ENCODE peak calls at places on chromosome 10, in ten cellular contexts. F, T, U, Y, S, R, V, I, B and X are unnamed samples.

GRCh38 chr10:21238044-21238443 is 287.4 kb downstream of the SKIDA1 start:
- DNase-seq in U (no peak), I (no peak), S (no peak), F (no peak), T (peak), R (no peak), Y (no peak), B (no peak), V (no peak), X (peak)

GRCh38 chr10:107971411-107971810 is 806.9 kb upstream of the SORCS1 start:
- DNase-seq in R (peak), U (no peak), S (peak), Y (no peak), F (peak), T (no peak), B (no peak), V (no peak), I (no peak), X (peak)

GRCh38 chr10:73627300-73627699 is 14.0 kb downstream of the MYOZ1 start:
- DNase-seq in T (no peak), B (peak), V (no peak), F (no peak), R (no peak), Y (no peak), U (no peak), S (no peak), I (no peak), X (no peak)

GRCh38 chr10:34723746-34724145 is 91.3 kb downstream of the PARD3 start:
- DNase-seq in R (peak), S (peak), F (peak), Y (peak), U (no peak), V (peak), B (no peak), I (peak), T (no peak), X (peak)

GRCh38 chr10:380313-380955 is 245.2 kb downstream of the ZMYND11 start:
- DNase-seq in V (no peak), T (no peak), I (no peak), F (no peak), B (peak), U (no peak), Y (no peak), R (peak), S (peak), X (no peak)

GRCh38 chr10:89134963-89135362 is 72.2 kb downstream of the CH25H start:
- DNase-seq in U (no peak), V (no peak), R (no peak), S (no peak), F (no peak), B (no peak), I (no peak), T (no peak), Y (no peak), X (no peak)

GRCh38 chr10:126062132-126063032 is 166.0 kb downstream of the FANK1 start:
- DNase-seq in S (peak), Y (peak), B (peak), T (peak), R (peak), U (peak), I (peak), V (peak), F (peak), X (peak)

GRCh38 chr10:3102721-3103410 is 35.5 kb downstream of the PFKP start:
- DNase-seq in U (no peak), S (peak), Y (no peak), V (no peak), T (no peak), F (peak), I (no peak), R (peak), B (peak), X (peak)

GRCh38 chr10:63630928-63631685 is 109.9 kb downstream of the REEP3 start:
- DNase-seq in S (peak), V (no peak), U (peak), F (peak), R (peak), Y (no peak), B (no peak), I (no peak), T (no peak), X (no peak)

GRCh38 chr10:122142652-122143237 is 128.4 kb upstream of the BTBD16 start:
- DNase-seq in Y (peak), U (no peak), T (no peak), R (no peak), B (no peak), V (no peak), S (no peak), I (no peak), F (no peak), X (no peak)

GRCh38 chr10:130847170-130847569 is 464.4 kb downstream of the TCERG1L start:
- DNase-seq in U (no peak), S (no peak), T (no peak), R (no peak), I (no peak), Y (no peak), B (no peak), V (no peak), F (no peak), X (no peak)

GRCh38 chr10:130848855-130849254 is 462.7 kb downstream of the TCERG1L start:
- DNase-seq in T (no peak), B (no peak), V (no peak), S (no peak), F (no peak), I (no peak), Y (no peak), R (no peak), U (no peak), X (no peak)

GRCh38 chr10:130843051-130843653 is 468.4 kb downstream of the TCERG1L start:
- DNase-seq in S (no peak), Y (no peak), T (no peak), R (no peak), B (no peak), U (no peak), F (no peak), I (no peak), V (no peak), X (no peak)

GRCh38 chr10:130844264-130844761 is 467.2 kb downstream of the TCERG1L start:
- DNase-seq in T (no peak), B (no peak), F (no peak), V (no peak), I (no peak), U (no peak), Y (no peak), R (no peak), S (no peak), X (no peak)
- H3K4me3 ChIP-seq in T (no peak), B (no peak), F (no peak), V (no peak), I (no peak), U (no peak), Y (no peak), R (no peak), S (no peak), X (no peak)

GRCh38 chr10:33139191-33139646 is 181.2 kb upstream of the ITGB1 start:
- DNase-seq in I (no peak), B (no peak), Y (no peak), V (no peak), F (no peak), T (no peak), S (no peak), U (no peak), R (no peak), X (peak)
- TF ChIP-seq CTCF in I (no peak), B (no peak), Y (no peak), V (no peak), F (no peak), T (no peak), S (no peak), U (no peak), R (no peak), X (no peak)

DNA sequence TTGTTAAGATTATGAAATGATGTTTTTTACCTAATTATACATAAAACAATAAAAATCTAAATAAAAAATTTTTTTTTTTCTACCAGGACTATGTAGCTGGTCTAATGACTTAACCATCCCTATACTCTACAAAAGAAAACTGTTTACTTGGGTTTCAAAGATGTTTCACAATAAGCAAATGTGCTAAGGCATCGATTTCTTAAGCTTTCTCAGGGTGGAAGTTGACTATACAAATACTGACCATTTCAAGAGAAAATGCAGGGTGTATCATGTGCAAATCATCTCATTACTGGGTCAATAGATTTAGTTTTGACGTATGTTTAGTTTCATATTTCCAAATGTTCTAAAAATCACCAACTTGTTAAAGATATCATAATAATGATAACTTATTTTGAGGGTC is 7.6 kb downstream of the NRP1 start:
- DNase-seq in S (no peak), R (peak), F (no peak), V (no peak), T (no peak), B (no peak), Y (no peak), I (no peak), U (no peak), X (no peak)
- H3K4me3 ChIP-seq in S (no peak), R (peak), F (no peak), V (no peak), T (no peak), B (no peak), Y (no peak), I (no peak), U (no peak), X (no peak)

GRCh38 chr10:97643586-97643985 is 3.1 kb downstream of the PI4K2A start:
- DNase-seq in U (no peak), I (no peak), Y (no peak), F (no peak), B (no peak), V (no peak), S (no peak), T (no peak), R (no peak), X (no peak)

GRCh38 chr10:97644961-97645360 is 4.5 kb downstream of the PI4K2A start:
- DNase-seq in R (no peak), T (no peak), F (no peak), S (no peak), V (no peak), B (no peak), I (no peak), U (no peak), Y (no peak), X (no peak)

GRCh38 chr10:97640868-97641811 is 669 bp downstream of the PI4K2A start:
- DNase-seq in V (peak), T (no peak), B (peak), I (peak), U (no peak), Y (peak), F (peak), S (peak), R (peak), X (no peak)

GRCh38 chr10:97635577-97635976 is 2.3 kb upstream of the MORN4 start:
- DNase-seq in I (no peak), F (no peak), S (no peak), V (no peak), R (no peak), Y (no peak), B (no peak), T (no peak), U (no peak), X (no peak)

GRCh38 chr10:97640174-97640867 is at the start of gene PI4K2A:
- DNase-seq in Y (peak), R (peak), V (peak), T (peak), B (peak), U (peak), S (peak), F (peak), I (peak), X (peak)
- TF ChIP-seq CTCF in Y (no peak), R (no peak), V (no peak), T (no peak), B (no peak), U (no peak), S (no peak), F (no peak), I (no peak), X (no peak)

GRCh38 chr10:7486533-7486932 is 75.7 kb upstream of the SFMBT2 start:
- DNase-seq in I (no peak), U (no peak), Y (no peak), S (no peak), R (no peak), T (no peak), F (no peak), B (no peak), V (no peak), X (no peak)

GRCh38 chr10:7484456-7485266 is 73.8 kb upstream of the SFMBT2 start:
- DNase-seq in I (no peak), S (no peak), F (no peak), T (no peak), R (no peak), U (no peak), Y (no peak), B (no peak), V (no peak), X (no peak)

GRCh38 chr10:7483848-7484247 is 73.0 kb upstream of the SFMBT2 start:
- DNase-seq in U (no peak), I (no peak), B (no peak), T (no peak), S (no peak), V (no peak), Y (no peak), R (no peak), F (no peak), X (no peak)

GRCh38 chr10:7482992-7483391 is 72.2 kb upstream of the SFMBT2 start:
- DNase-seq in I (no peak), Y (no peak), V (no peak), B (no peak), R (no peak), F (no peak), T (no peak), S (no peak), U (no peak), X (no peak)

DNA sequence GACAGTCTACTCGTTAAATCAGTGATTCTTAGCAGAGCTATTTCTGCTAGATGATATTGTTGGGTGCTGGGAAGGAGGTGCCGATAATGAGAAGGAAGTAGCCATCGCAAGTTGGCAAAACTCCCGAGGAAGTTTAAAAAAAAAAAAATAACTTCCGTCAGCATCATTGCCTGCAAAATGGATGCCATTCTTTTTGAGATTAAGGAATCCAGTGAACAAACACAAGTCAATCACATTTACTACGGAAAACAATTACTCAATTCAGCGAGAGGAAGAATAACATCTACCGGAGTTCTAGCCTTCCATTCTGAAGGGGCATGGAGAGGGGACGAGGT is 74.4 kb upstream of the SFMBT2 start:
- DNase-seq in F (no peak), T (no peak), I (no peak), U (no peak), V (no peak), Y (no peak), B (no peak), S (no peak), R (no peak), X (no peak)
- H3K4me3 ChIP-seq in F (no peak), T (no peak), I (no peak), U (no peak), V (no peak), Y (no peak), B (no peak), S (no peak), R (peak), X (no peak)

DNA sequence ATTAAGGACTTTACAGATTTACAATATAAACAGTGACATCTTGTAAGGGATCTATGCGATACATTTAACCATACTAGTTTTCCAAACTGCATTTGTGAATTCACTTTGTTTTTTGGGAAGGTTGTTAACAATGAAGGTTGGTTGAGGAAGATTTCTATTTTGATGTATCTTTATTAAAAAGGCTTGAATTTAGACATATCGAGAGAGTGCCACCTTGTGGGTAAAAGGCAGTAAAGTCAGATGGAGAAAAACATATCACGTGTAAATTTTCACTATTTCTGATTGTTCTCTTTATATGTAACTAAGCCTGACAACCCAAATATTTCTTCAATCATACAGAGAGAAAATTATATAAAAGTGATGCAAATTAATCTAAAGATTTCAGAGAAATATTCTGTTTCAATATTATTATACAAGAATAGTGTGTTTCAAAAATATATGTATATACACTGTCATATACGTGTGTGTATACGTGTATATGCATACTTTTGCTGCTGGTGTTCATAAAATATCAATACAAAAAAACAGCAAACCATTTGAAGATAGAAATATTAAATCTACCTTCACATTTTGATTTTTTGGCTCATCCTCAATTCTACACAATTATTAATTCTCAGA is 988.6 kb downstream of the SORCS1 start:
- DNase-seq in F (peak), V (peak), S (peak), U (no peak), T (no peak), B (no peak), Y (no peak), R (peak), I (no peak), X (peak)
- TF ChIP-seq CTCF in F (peak), V (peak), S (peak), U (peak), T (peak), B (no peak), Y (peak), R (no peak), I (peak), X (peak)

GRCh38 chr10:31708513-31708912 is 220.1 kb downstream of the ARHGAP12 start:
- DNase-seq in I (peak), B (no peak), F (no peak), T (no peak), Y (no peak), V (no peak), R (no peak), S (peak), U (no peak), X (no peak)

GRCh38 chr10:31709028-31709427 is 219.6 kb downstream of the ARHGAP12 start:
- DNase-seq in F (no peak), S (peak), V (no peak), R (no peak), B (no peak), U (no peak), I (no peak), T (no peak), Y (no peak), X (no peak)

GRCh38 chr10:31707578-31708411 is 220.8 kb downstream of the ARHGAP12 start:
- DNase-seq in B (peak), S (peak), U (peak), F (peak), V (peak), I (peak), Y (peak), R (peak), T (no peak), X (peak)

GRCh38 chr10:31706464-31706863 is 222.2 kb downstream of the ARHGAP12 start:
- DNase-seq in S (no peak), T (no peak), U (no peak), F (no peak), B (no peak), Y (no peak), I (no peak), R (no peak), V (no peak), X (no peak)

DNA sequence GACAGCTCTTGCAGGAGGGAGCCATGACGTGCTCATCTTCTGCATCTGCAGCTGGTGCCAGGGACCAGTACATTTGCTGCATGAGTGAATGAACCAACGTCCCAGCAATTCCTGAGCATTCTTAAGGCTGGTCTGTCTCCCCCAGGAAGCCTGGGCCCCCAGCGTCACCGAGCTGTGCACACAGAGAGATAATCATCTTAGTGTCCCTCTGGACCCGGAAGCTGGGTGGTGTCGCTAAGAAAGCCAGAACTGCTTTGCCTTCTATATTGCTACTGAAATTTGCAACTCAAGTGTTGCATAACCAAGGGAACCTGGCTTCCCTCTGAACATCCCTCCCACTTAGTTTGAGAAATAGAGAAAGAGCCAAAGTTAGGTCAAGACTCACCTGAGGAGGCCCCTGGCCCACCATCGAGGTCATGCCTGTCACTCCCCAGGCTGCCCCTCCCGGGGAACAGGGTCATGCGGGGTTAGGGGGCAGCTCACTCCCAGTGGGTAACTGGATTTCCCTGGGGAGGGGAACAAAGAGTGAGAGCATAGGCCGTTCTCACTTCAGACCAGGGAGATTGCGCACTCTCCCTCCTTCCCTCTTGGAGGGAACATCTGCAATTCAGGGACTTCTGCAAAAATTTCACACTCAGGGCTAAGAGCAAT is 221.6 kb downstream of the ARHGAP12 start:
- DNase-seq in B (peak), I (no peak), U (no peak), F (no peak), T (no peak), Y (no peak), R (no peak), V (peak), S (peak), X (no peak)
- H3K4me3 ChIP-seq in B (peak), I (peak), U (no peak), F (peak), T (no peak), Y (no peak), R (no peak), V (no peak), S (no peak), X (no peak)